ENCODE peak calls at places on chromosomes 1 and 21, in eight cellular contexts. F, X, V, S, R, I, G and C are unnamed samples.

GRCh38 chr1:57544345-57544744 is 120.5 kb upstream of the DAB1 start:
- DNase-seq in F (no peak), X (no peak), V (no peak), S (no peak), R (no peak), I (no peak), G (no peak), C (no peak)

GRCh38 chr1:227944931-227945890 is 2.5 kb downstream of the WNT9A start:
- DNase-seq in F (no peak), X (peak), V (peak), S (peak), R (no peak), I (peak), G (no peak), C (no peak)

GRCh38 chr21:34744801-34745200 is 76.0 kb downstream of the CLIC6 start:
- DNase-seq in F (no peak), X (no peak), V (no peak), S (no peak), R (no peak), I (no peak), G (no peak), C (no peak)

GRCh38 chr1:38242506-38242905 is 195.9 kb upstream of the POU3F1 start:
- DNase-seq in F (no peak), X (no peak), V (no peak), S (no peak), R (no peak), I (no peak), G (no peak), C (no peak)

GRCh38 chr1:175376194-175376593 is 183.6 kb upstream of the KIAA0040 start:
- DNase-seq in F (peak), X (no peak), V (no peak), S (no peak), R (peak), I (no peak), G (peak), C (no peak)

GRCh38 chr1:244012232-244012631 is 38.9 kb upstream of the ZBTB18 start:
- DNase-seq in F (no peak), X (peak), V (peak), S (no peak), R (no peak), I (peak), G (no peak), C (no peak)

GRCh38 chr1:224544276-224544675 is 71.8 kb upstream of the CNIH3 start:
- DNase-seq in F (no peak), X (no peak), V (no peak), S (no peak), R (no peak), I (no peak), G (no peak), C (no peak)

GRCh38 chr1:182777386-182777785 is 12.2 kb upstream of the NPL start:
- DNase-seq in F (no peak), X (no peak), V (no peak), S (no peak), R (no peak), I (no peak), G (no peak), C (no peak)

GRCh38 chr1:244065960-244066388 is 14.9 kb downstream of the ZBTB18 start:
- DNase-seq in F (no peak), X (no peak), V (no peak), S (no peak), R (no peak), I (no peak), G (no peak), C (no peak)

GRCh38 chr1:16138772-16139221 is 17.1 kb downstream of the EPHA2 start:
- DNase-seq in F (no peak), X (no peak), V (peak), S (no peak), R (no peak), I (no peak), G (no peak), C (no peak)

GRCh38 chr1:14778882-14779594 is 180.6 kb downstream of the KAZN start:
- DNase-seq in F (peak), X (peak), V (no peak), S (no peak), R (peak), I (peak), G (peak), C (peak)

GRCh38 chr1:46117810-46118494 is 14.5 kb downstream of the PIK3R3 start:
- DNase-seq in F (no peak), X (no peak), V (no peak), S (no peak), R (no peak), I (no peak), G (no peak), C (no peak)

GRCh38 chr1:201399018-201399351 is at the start of gene LAD1:
- DNase-seq in F (no peak), X (no peak), V (no peak), S (no peak), R (no peak), I (no peak), G (no peak), C (no peak)

GRCh38 chr1:230972855-230973271 is 5.8 kb downstream of the TTC13 start:
- DNase-seq in F (no peak), X (no peak), V (no peak), S (no peak), R (no peak), I (no peak), G (no peak), C (no peak)

GRCh38 chr1:15101112-15101760 is 52.3 kb upstream of the TMEM51 start:
- DNase-seq in F (no peak), X (no peak), V (peak), S (no peak), R (no peak), I (no peak), G (no peak), C (no peak)

GRCh38 chr21:20353351-20353750 is 644.9 kb upstream of the NCAM2 start:
- DNase-seq in F (no peak), X (no peak), V (no peak), S (no peak), R (no peak), I (no peak), G (no peak), C (no peak)

GRCh38 chr1:184988506-184988905 is 14.2 kb upstream of the NIBAN1 start:
- DNase-seq in F (no peak), X (no peak), V (no peak), S (no peak), R (no peak), I (no peak), G (no peak), C (no peak)

GRCh38 chr1:101259744-101260148 is 22.9 kb downstream of the S1PR1 start:
- DNase-seq in F (no peak), X (no peak), V (no peak), S (no peak), R (no peak), I (no peak), G (peak), C (no peak)

GRCh38 chr1:202034683-202035462 is 24.5 kb downstream of the ELF3 start:
- DNase-seq in F (peak), X (peak), V (peak), S (peak), R (peak), I (peak), G (peak), C (peak)

GRCh38 chr1:12774801-12775345 is 1.3 kb downstream of the PRAMEF12 start:
- DNase-seq in F (no peak), X (no peak), V (no peak), S (no peak), R (no peak), I (no peak), G (no peak), C (no peak)

GRCh38 chr21:40717008-40717407 is 129.9 kb downstream of the DSCAM start:
- DNase-seq in F (peak), X (no peak), V (no peak), S (no peak), R (no peak), I (no peak), G (no peak), C (no peak)

GRCh38 chr1:94456736-94457135 is 38.5 kb downstream of the ABCD3 start:
- DNase-seq in F (no peak), X (no peak), V (no peak), S (no peak), R (no peak), I (no peak), G (no peak), C (no peak)
- H3K27ac ChIP-seq in F (no peak), X (no peak), V (no peak), S (no peak), R (no peak), I (no peak), G (no peak), C (no peak)

DNA sequence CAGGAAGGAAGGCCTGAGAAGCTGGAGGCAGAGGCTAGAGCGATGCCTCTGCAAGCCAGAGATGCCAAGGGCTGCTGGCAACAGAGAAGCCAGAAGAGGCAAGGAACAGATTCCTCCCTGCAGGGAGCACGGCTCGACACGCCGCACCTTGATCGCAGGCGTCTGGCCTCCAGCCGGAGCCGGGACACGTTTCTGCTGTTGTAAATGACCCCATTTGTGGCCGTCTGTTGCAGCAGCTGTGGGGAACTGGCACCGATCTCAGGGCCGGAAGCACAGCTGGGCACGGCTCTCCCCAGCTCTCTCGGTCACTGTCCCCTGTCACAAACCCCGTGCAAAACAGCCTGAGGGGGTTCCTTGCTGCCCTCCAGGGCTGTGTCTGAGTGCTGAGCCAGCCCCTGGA is 59.6 kb downstream of the SIK1 start:
- DNase-seq in F (no peak), X (peak), V (no peak), S (no peak), R (no peak), I (no peak), G (no peak), C (no peak)
- H3K27ac ChIP-seq in F (no peak), X (no peak), V (no peak), S (no peak), R (no peak), I (no peak), G (peak), C (no peak)

GRCh38 chr1:27342391-27342777 is 562 bp downstream of the SYTL1 start:
- DNase-seq in F (no peak), X (no peak), V (no peak), S (peak), R (no peak), I (no peak), G (no peak), C (no peak)
- H3K27ac ChIP-seq in F (no peak), X (peak), V (no peak), S (no peak), R (peak), I (no peak), G (peak), C (peak)

DNA sequence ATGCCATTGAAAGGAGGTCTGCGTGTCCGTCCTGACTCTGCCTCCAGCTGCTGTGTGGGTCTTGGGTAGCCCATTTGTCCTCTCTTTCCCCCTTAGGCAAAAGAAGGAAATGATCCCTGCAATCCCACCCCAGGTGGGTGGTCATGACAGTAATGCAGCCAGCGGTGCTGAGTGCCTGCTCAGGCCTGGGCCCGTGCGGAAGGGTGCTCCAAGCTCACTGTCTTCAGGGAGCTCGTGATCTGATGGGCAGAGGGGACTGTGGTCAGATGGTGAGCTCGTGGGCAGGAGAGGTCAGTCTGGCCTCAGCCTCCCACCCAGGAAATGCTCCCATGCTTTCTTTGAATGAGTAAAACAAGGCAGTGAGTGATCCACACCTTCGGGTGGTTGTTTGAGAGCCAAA is 35.3 kb upstream of the TTC4 start:
- DNase-seq in F (no peak), X (no peak), V (no peak), S (no peak), R (no peak), I (no peak), G (no peak), C (no peak)
- H3K27ac ChIP-seq in F (no peak), X (no peak), V (no peak), S (no peak), R (no peak), I (no peak), G (no peak), C (no peak)